ENCODE peak calls at places on chromosomes 16 and 17, in eight cellular contexts. E is colonic mucosa, W is heart left ventricle, V is right cardiac atrium, Y is aorta, L is testis, U is prostate gland, C is mesendoderm. Z is an unnamed sample. For H3K27me3, the result is how much of the 10 kb centered on the place peaks cover.

GRCh38 chr17:8015957-8016631 is 13.7 kb downstream of the GUCY2D start:
- DNase-seq in E (peak), W (no peak), V (peak), Y (no peak), L (no peak), U (peak), C (no peak), Z (no peak)

GRCh38 chr17:7295230-7296180 is 1.1 kb upstream of the YBX2 start:
- DNase-seq in E (peak), W (no peak), V (no peak), Y (no peak), L (no peak), U (no peak), C (no peak), Z (no peak)

GRCh38 chr16:79543219-79543618 is 57.3 kb downstream of the MAF start:
- DNase-seq in E (no peak), W (peak), V (no peak), Y (no peak), L (no peak), U (no peak), C (no peak), Z (no peak)

GRCh38 chr16:54288592-54289241 is 2.1 kb upstream of the IRX3 start:
- DNase-seq in E (no peak), W (no peak), V (no peak), Y (no peak), L (no peak), U (no peak), C (no peak), Z (no peak)

GRCh38 chr16:69522732-69523404 is 42.9 kb upstream of the NFAT5 start:
- DNase-seq in E (no peak), W (no peak), V (no peak), Y (no peak), L (peak), U (no peak), C (peak), Z (no peak)

GRCh38 chr16:11162571-11163268 is 93.3 kb downstream of the SOCS1 start:
- DNase-seq in E (no peak), W (no peak), V (peak), Y (no peak), L (no peak), U (no peak), C (peak), Z (no peak)

GRCh38 chr17:31935512-31935911 is 1.3 kb upstream of the SUZ12 start:
- DNase-seq in E (no peak), W (no peak), V (no peak), Y (no peak), L (no peak), U (no peak), C (no peak), Z (no peak)

GRCh38 chr17:50129946-50130777 is at the start of gene SAMD14:
- DNase-seq in E (no peak), W (peak), V (peak), Y (no peak), L (no peak), U (no peak), C (peak), Z (no peak)

GRCh38 chr17:81342700-81343070 is 47.6 kb upstream of the SLC38A10 start:
- DNase-seq in E (no peak), W (no peak), V (no peak), Y (peak), L (no peak), U (no peak), C (peak), Z (no peak)

GRCh38 chr17:83192161-83192788 is 112.9 kb downstream of the METRNL start:
- DNase-seq in E (peak), W (peak), V (peak), Y (peak), L (peak), U (no peak), C (no peak), Z (peak)

GRCh38 chr17:64309710-64310109 is 46.6 kb upstream of the TEX2 start:
- DNase-seq in E (no peak), W (peak), V (no peak), Y (no peak), L (peak), U (no peak), C (no peak), Z (peak)

GRCh38 chr16:84790291-84790690 is 29.5 kb upstream of the CRISPLD2 start:
- DNase-seq in E (no peak), W (no peak), V (no peak), Y (peak), L (no peak), U (no peak), C (no peak), Z (no peak)
- H3K27ac ChIP-seq in E (no peak), W (no peak), V (no peak), Y (no peak), L (no peak), U (no peak), C (no peak), Z (no peak)

GRCh38 chr17:57433396-57433944 is 177.1 kb downstream of the MSI2 start:
- DNase-seq in E (no peak), W (no peak), V (no peak), Y (no peak), L (no peak), U (no peak), C (peak), Z (no peak)

GRCh38 chr17:57429966-57430365 is 173.6 kb downstream of the MSI2 start:
- DNase-seq in E (no peak), W (no peak), V (no peak), Y (no peak), L (no peak), U (no peak), C (no peak), Z (no peak)

GRCh38 chr17:57432507-57433277 is 176.4 kb downstream of the MSI2 start:
- DNase-seq in E (no peak), W (no peak), V (no peak), Y (no peak), L (no peak), U (no peak), C (peak), Z (no peak)

GRCh38 chr17:57434361-57434760 is 178.0 kb downstream of the MSI2 start:
- DNase-seq in E (no peak), W (no peak), V (no peak), Y (no peak), L (no peak), U (no peak), C (no peak), Z (no peak)

GRCh38 chr17:57431415-57431814 is 175.1 kb downstream of the MSI2 start:
- DNase-seq in E (no peak), W (no peak), V (no peak), Y (no peak), L (no peak), U (no peak), C (no peak), Z (no peak)
- H3K27me3 ChIP-seq in E (under half), W (under half), V (under half), Y (under half), L (under half), U (under half), C (under half), Z (under half)

GRCh38 chr17:4605826-4606225 is 21.5 kb downstream of the SMTNL2 start:
- DNase-seq in E (no peak), W (peak), V (peak), Y (no peak), L (peak), U (no peak), C (no peak), Z (peak)

GRCh38 chr17:4610162-4610561 is 25.8 kb downstream of the SMTNL2 start:
- DNase-seq in E (no peak), W (no peak), V (no peak), Y (no peak), L (no peak), U (no peak), C (no peak), Z (no peak)

GRCh38 chr17:4609761-4610160 is 25.4 kb downstream of the SMTNL2 start:
- DNase-seq in E (no peak), W (no peak), V (no peak), Y (peak), L (no peak), U (no peak), C (no peak), Z (no peak)

GRCh38 chr17:4607261-4607731 is 23.0 kb downstream of the SMTNL2 start:
- DNase-seq in E (no peak), W (no peak), V (peak), Y (no peak), L (peak), U (no peak), C (no peak), Z (no peak)

DNA sequence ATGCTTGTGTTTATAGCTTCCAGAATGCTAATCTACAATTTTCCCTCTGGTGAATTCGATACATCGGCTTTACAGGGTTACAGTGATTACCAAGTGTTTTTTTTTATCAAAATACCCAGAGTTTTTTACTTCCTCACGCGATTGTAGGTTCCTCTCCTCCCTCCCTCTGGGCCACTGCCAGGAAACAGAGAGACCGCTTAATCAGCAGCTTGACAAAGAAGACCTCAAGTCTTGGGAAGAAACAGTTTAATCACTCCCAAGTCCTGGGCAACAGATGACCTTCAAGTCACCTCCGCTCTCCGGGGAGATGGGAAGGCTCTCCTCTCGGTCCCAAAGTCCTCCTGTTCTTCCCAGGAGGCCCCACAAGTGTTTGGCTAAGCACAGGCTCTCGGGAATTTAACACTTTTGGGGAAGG is 23.5 kb downstream of the SMTNL2 start:
- DNase-seq in E (peak), W (peak), V (peak), Y (peak), L (peak), U (no peak), C (no peak), Z (peak)
- H3K27ac ChIP-seq in E (peak), W (peak), V (no peak), Y (no peak), L (peak), U (peak), C (no peak), Z (peak)

GRCh38 chr17:73902416-73903181 is 258.4 kb upstream of the SDK2 start:
- DNase-seq in E (peak), W (no peak), V (peak), Y (peak), L (no peak), U (no peak), C (no peak), Z (no peak)
- H3K27me3 ChIP-seq in E (under half), W (half or more), V (under half), Y (under half), L (under half), U (under half), C (under half), Z (under half)

DNA sequence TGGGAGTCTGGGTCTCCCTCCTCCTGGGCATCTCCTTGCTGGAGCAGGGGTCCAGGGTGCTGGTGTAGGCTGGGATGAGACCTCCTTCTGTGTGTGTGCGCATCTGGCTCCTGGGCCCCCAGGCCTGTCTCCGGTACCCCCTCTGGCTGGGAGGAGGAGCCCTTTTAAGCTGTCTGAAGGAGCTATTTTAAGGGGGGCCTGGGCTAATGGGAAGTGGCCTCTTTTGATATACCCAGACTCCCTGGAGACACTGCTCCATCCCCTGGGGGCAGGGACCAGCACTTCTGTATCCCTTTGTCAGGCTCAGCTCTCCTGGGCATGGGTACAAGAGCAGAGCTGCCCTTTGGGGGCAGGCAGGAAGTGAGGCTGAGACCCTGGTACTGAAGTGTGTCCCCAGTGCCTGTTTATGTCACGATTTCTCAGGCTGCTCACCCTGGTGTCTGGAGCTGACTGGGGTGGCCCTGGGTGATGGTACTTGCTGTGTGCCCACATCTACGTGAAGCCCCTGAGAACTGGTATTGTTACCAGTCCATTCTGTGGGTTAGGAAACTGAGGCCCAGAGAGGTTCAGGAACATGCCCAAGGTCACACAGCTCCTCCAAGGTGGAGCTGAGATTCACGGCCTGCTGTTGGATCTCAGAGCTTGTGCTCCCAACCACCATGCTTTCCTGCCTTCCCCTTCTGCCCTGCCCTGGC is 6.5 kb downstream of the ADCY7 start:
- DNase-seq in E (no peak), W (no peak), V (no peak), Y (peak), L (no peak), U (no peak), C (no peak), Z (no peak)
- H3K27ac ChIP-seq in E (no peak), W (no peak), V (no peak), Y (no peak), L (no peak), U (no peak), C (no peak), Z (no peak)

DNA sequence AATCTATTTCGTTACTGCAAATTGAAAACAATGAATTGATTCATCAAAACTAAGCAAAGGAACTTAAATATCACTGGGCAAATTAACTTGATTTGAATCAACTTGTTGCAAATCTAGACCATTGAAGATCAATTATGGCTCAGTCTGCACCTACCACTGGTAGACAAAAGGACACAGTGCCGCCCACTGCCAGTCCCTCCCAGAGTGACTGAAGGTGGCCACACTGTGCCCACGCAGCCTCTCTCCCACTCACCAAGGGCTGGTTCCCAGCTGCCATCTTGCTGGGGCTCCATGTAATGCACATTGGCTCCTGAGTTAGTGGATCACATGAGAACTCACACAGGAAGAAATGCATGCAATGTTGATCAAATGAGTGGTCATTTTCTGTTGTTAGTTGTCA is 78.1 kb downstream of the PLXDC1 start:
- DNase-seq in E (no peak), W (no peak), V (no peak), Y (no peak), L (peak), U (no peak), C (no peak), Z (no peak)
- H3K27me3 ChIP-seq in E (under half), W (under half), V (under half), Y (under half), L (under half), U (under half), C (under half), Z (under half)

GRCh38 chr17:1942066-1942365 is 83.1 kb downstream of the RTN4RL1 start:
- DNase-seq in E (no peak), W (no peak), V (peak), Y (no peak), L (no peak), U (no peak), C (no peak), Z (no peak)
- H3K27ac ChIP-seq in E (no peak), W (no peak), V (no peak), Y (no peak), L (no peak), U (no peak), C (no peak), Z (no peak)